ENCODE peak calls at places on chromosomes 5 and 9, in ten cellular contexts. E, K, S, F, J, P, B, N, Y and T are unnamed samples.

GRCh38 chr5:56496581-56497063 is 263.5 kb upstream of the ANKRD55 start:
- DNase-seq in K (no peak), B (no peak), P (no peak), F (no peak), N (no peak), J (no peak), E (no peak), S (no peak), Y (no peak), T (no peak)

GRCh38 chr9:81609782-81610738 is 79.3 kb downstream of the TLE1 start:
- DNase-seq in S (peak; percentile 37), E (peak; percentile 57), K (no peak), Y (no peak), F (no peak), N (no peak), J (no peak), P (peak; percentile 48), B (peak; percentile 56), T (no peak)

GRCh38 chr9:112341741-112342140 is 8.3 kb upstream of the PTBP3 start:
- DNase-seq in Y (no peak), J (no peak), P (peak; percentile 48), N (no peak), K (no peak), F (peak; percentile 76), B (peak; percentile 29), E (peak; percentile 60), S (peak; percentile 31), T (no peak)

GRCh38 chr9:13588151-13589043 is 308.9 kb upstream of the MPDZ start:
- DNase-seq in F (no peak), N (no peak), K (no peak), Y (peak; percentile 98), S (no peak), J (no peak), E (no peak), B (peak; percentile 43), P (no peak), T (no peak)

GRCh38 chr5:57676228-57677098 is 193.9 kb upstream of the ACTBL2 start:
- DNase-seq in F (no peak), S (no peak), N (no peak), Y (peak; percentile 60), K (no peak), B (peak; percentile 26), E (no peak), P (peak; percentile 62), J (no peak), T (no peak)

GRCh38 chr9:113302792-113303418 is at the start of gene RNF183:
- DNase-seq in J (no peak), P (no peak), K (no peak), B (no peak), S (no peak), F (peak; percentile 49), N (no peak), Y (no peak), E (peak; percentile 19), T (no peak)

GRCh38 chr5:123369371-123369968 is 53.7 kb downstream of the CEP120 start:
- DNase-seq in Y (no peak), J (no peak), B (no peak), P (no peak), S (no peak), N (no peak), K (no peak), F (no peak), E (no peak), T (no peak)

GRCh38 chr5:136249678-136250266 is 56.8 kb upstream of the SMIM32 start:
- DNase-seq in Y (peak; percentile 72), E (no peak), B (peak; percentile 76), S (peak; percentile 37), J (peak; percentile 39), K (peak; percentile 67), F (peak; percentile 86), P (peak; percentile 78), N (no peak), T (no peak)

GRCh38 chr5:81247441-81247972 is 14.4 kb downstream of the CKMT2 start:
- DNase-seq in J (no peak), Y (peak; percentile 25), F (no peak), N (no peak), P (peak; percentile 53), B (peak; percentile 48), S (peak; percentile 24), E (peak; percentile 29), K (no peak), T (no peak)

GRCh38 chr5:173925449-173926071 is 37.4 kb downstream of the CPEB4 start:
- DNase-seq in J (peak; percentile 49), E (no peak), F (no peak), Y (peak; percentile 72), N (peak; percentile 31), K (peak; percentile 51), B (peak; percentile 57), S (no peak), P (peak; percentile 61), T (no peak)

GRCh38 chr9:752681-753200 is 88.8 kb upstream of the DMRT1 start:
- DNase-seq in E (no peak), B (peak; percentile 63), K (no peak), J (no peak), F (no peak), N (no peak), P (no peak), S (peak; percentile 28), Y (no peak), T (no peak)

GRCh38 chr9:35560625-35561337 is 44.3 kb upstream of the TESK1 start:
- DNase-seq in J (no peak), Y (no peak), E (no peak), K (no peak), P (no peak), F (no peak), B (no peak), N (no peak), S (no peak), T (no peak)

GRCh38 chr5:138661342-138661975 is 86.3 kb upstream of the HSPA9 start:
- DNase-seq in F (no peak), Y (no peak), S (no peak), B (no peak), E (no peak), K (no peak), P (no peak), N (no peak), J (no peak), T (no peak)
- TF ChIP-seq CTCF in F (no peak), Y (no peak), S (no peak), B (no peak), E (no peak), K (no peak), P (no peak), N (no peak), J (no peak), T (no peak)

GRCh38 chr9:133049043-133049442 is 12.7 kb upstream of the CEL start:
- DNase-seq in Y (no peak), P (no peak), F (no peak), J (no peak), B (no peak), E (no peak), N (no peak), S (no peak), K (no peak), T (no peak)

GRCh38 chr9:133046900-133047295 is 14.9 kb upstream of the CEL start:
- DNase-seq in J (no peak), E (no peak), N (no peak), B (no peak), K (no peak), Y (no peak), S (no peak), P (no peak), F (no peak), T (no peak)

GRCh38 chr9:133050142-133050541 is 11.6 kb upstream of the CEL start:
- DNase-seq in J (no peak), F (no peak), K (no peak), B (peak; percentile 62), P (no peak), Y (peak; percentile 48), N (no peak), E (no peak), S (no peak), T (no peak)

GRCh38 chr9:133050781-133051180 is 11.0 kb upstream of the CEL start:
- DNase-seq in E (no peak), J (no peak), K (no peak), F (no peak), Y (no peak), B (no peak), N (no peak), P (no peak), S (no peak), T (no peak)

DNA sequence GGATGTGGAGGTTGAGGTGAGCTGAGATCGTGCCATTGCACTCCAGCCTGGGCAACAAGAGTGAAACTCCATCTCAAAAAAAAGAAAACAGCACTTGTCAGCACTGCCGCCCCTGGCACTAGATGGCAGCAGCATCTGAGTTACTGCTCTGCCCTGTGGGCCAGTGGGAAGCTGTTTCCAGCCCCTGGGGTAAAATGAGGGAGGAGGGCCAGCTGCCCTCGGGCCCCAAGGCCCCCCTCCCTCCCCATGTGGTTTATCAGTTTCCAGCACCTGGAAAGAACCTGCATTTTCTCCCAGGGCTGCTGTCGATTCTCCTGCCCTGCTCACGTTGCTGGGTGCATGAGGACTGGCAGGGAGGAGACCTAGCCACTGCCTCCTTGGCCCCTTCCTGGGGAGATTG is 13.2 kb upstream of the CEL start:
- DNase-seq in E (no peak), Y (no peak), B (no peak), F (peak; percentile 73), K (no peak), N (no peak), J (no peak), S (no peak), P (peak; percentile 31), T (no peak)
- TF ChIP-seq CTCF in E (peak; percentile 46), Y (peak; percentile 36), B (peak; percentile 47), F (peak; percentile 70), K (no peak), N (peak; percentile 22), J (no peak), S (peak; percentile 32), P (peak; percentile 43), T (no peak)

GRCh38 chr5:62286834-62287611 is 19.0 kb upstream of the KIF2A start:
- DNase-seq in B (no peak), E (no peak), P (no peak), F (no peak), S (no peak), J (no peak), K (no peak), N (no peak), Y (no peak), T (no peak)
- TF ChIP-seq CTCF in B (no peak), E (no peak), P (no peak), F (no peak), S (no peak), J (no peak), K (no peak), N (no peak), Y (no peak), T (no peak)

GRCh38 chr5:11248958-11249357 is 487.9 kb upstream of the DAP start:
- DNase-seq in E (no peak), S (no peak), K (no peak), J (no peak), N (no peak), Y (no peak), P (no peak), B (no peak), F (no peak), T (no peak)

GRCh38 chr5:11252523-11252922 is 491.5 kb upstream of the DAP start:
- DNase-seq in K (no peak), E (no peak), P (no peak), B (no peak), S (no peak), N (no peak), F (no peak), Y (no peak), J (no peak), T (no peak)

GRCh38 chr5:11251242-11251641 is 490.2 kb upstream of the DAP start:
- DNase-seq in Y (peak; percentile 4), S (peak; percentile 75), J (no peak), P (no peak), E (peak; percentile 34), K (no peak), B (peak; percentile 41), N (no peak), F (no peak), T (no peak)

GRCh38 chr5:11247224-11247623 is 486.2 kb upstream of the DAP start:
- DNase-seq in B (no peak), N (no peak), Y (no peak), K (no peak), F (peak; percentile 65), S (no peak), J (no peak), P (no peak), E (no peak), T (no peak)
- TF ChIP-seq CTCF in B (no peak), N (no peak), Y (no peak), K (peak; percentile 22), F (peak; percentile 74), S (no peak), J (no peak), P (no peak), E (no peak), T (no peak)